ENCODE peak calls at places on chromosomes 6 and 20, in seven cellular contexts. One of them, this sample, is unnamed.

GRCh38 chr20:57792386-57793095 is 82.7 kb upstream of the PMEPA1 start:
- DNase-seq in pancreas: no peak
- DNase-seq in endothelial cell of umbilical vein: no peak
- DNase-seq in HCT116: no peak
- DNase-seq in IMR-90: no peak
- DNase-seq in H1: no peak
- DNase-seq in breast epithelium: no peak
- DNase-seq in this sample: no peak

GRCh38 chr6:35596448-35597442 is 84.0 kb upstream of the TULP1 start:
- DNase-seq in pancreas: no peak
- DNase-seq in IMR-90: peak; percentile 85
- DNase-seq in HCT116: peak; percentile 92
- DNase-seq in H1: no peak
- DNase-seq in breast epithelium: no peak
- DNase-seq in endothelial cell of umbilical vein: peak; percentile 98
- DNase-seq in this sample: no peak

GRCh38 chr6:153130515-153131036 is 506 bp downstream of the RGS17 start:
- DNase-seq in endothelial cell of umbilical vein: no peak
- DNase-seq in H1: no peak
- DNase-seq in pancreas: peak; percentile 68
- DNase-seq in breast epithelium: no peak
- DNase-seq in IMR-90: no peak
- DNase-seq in HCT116: no peak
- DNase-seq in this sample: no peak

GRCh38 chr6:11069760-11070159 is 23.9 kb upstream of the SMIM13 start:
- DNase-seq in pancreas: no peak
- DNase-seq in endothelial cell of umbilical vein: no peak
- DNase-seq in H1: no peak
- DNase-seq in IMR-90: peak; percentile 14
- DNase-seq in breast epithelium: no peak
- DNase-seq in HCT116: no peak
- DNase-seq in this sample: no peak

GRCh38 chr20:24136659-24137246 is 148.2 kb upstream of the GGTLC1 start:
- DNase-seq in IMR-90: no peak
- DNase-seq in H1: no peak
- DNase-seq in endothelial cell of umbilical vein: no peak
- DNase-seq in pancreas: no peak
- DNase-seq in breast epithelium: no peak
- DNase-seq in HCT116: no peak
- DNase-seq in this sample: no peak

GRCh38 chr20:25686081-25687077 is 10.3 kb downstream of the ZNF337 start:
- DNase-seq in breast epithelium: no peak
- DNase-seq in endothelial cell of umbilical vein: no peak
- DNase-seq in H1: no peak
- DNase-seq in pancreas: no peak
- DNase-seq in IMR-90: no peak
- DNase-seq in HCT116: no peak
- DNase-seq in this sample: no peak

GRCh38 chr6:161740486-161740885 is 466.6 kb upstream of the AGPAT4 start:
- DNase-seq in IMR-90: no peak
- DNase-seq in endothelial cell of umbilical vein: no peak
- DNase-seq in HCT116: no peak
- DNase-seq in pancreas: no peak
- DNase-seq in breast epithelium: no peak
- DNase-seq in H1: no peak
- DNase-seq in this sample: no peak

GRCh38 chr6:83518946-83519489 is 6.7 kb downstream of the PRSS35 start:
- DNase-seq in endothelial cell of umbilical vein: peak; percentile 9
- DNase-seq in H1: no peak
- DNase-seq in HCT116: no peak
- DNase-seq in IMR-90: peak; percentile 58
- DNase-seq in pancreas: no peak
- DNase-seq in breast epithelium: no peak
- DNase-seq in this sample: no peak

GRCh38 chr6:85594197-85594930 is 706 bp upstream of the SNX14 start:
- DNase-seq in H1: no peak
- DNase-seq in IMR-90: peak; percentile 30
- DNase-seq in breast epithelium: no peak
- DNase-seq in endothelial cell of umbilical vein: peak; percentile 63
- DNase-seq in HCT116: no peak
- DNase-seq in pancreas: no peak
- DNase-seq in this sample: no peak

GRCh38 chr20:58893355-58894151 is 41.0 kb downstream of the GNAS start:
- DNase-seq in HCT116: no peak
- DNase-seq in pancreas: no peak
- DNase-seq in IMR-90: peak; percentile 34
- DNase-seq in breast epithelium: no peak
- DNase-seq in H1: no peak
- DNase-seq in endothelial cell of umbilical vein: no peak
- DNase-seq in this sample: no peak

GRCh38 chr20:49248301-49248700 is 29.1 kb downstream of the DDX27 start:
- DNase-seq in HCT116: no peak
- DNase-seq in pancreas: no peak
- DNase-seq in H1: no peak
- DNase-seq in endothelial cell of umbilical vein: no peak
- DNase-seq in breast epithelium: no peak
- DNase-seq in IMR-90: no peak
- DNase-seq in this sample: no peak
- H3K36me3 ChIP-seq in HCT116: peaks cover 63% of the 10 kb centered on the region
- H3K36me3 ChIP-seq in pancreas: peaks cover 71% of the 10 kb centered on the region
- H3K36me3 ChIP-seq in H1: peaks cover 53% of the 10 kb centered on the region
- H3K36me3 ChIP-seq in endothelial cell of umbilical vein: peaks cover 41% of the 10 kb centered on the region
- H3K36me3 ChIP-seq in breast epithelium: peaks cover 16% of the 10 kb centered on the region
- H3K36me3 ChIP-seq in IMR-90: peaks cover 70% of the 10 kb centered on the region
- H3K36me3 ChIP-seq in this sample: peaks cover 42% of the 10 kb centered on the region

GRCh38 chr20:2750343-2751251 is 49.8 kb downstream of the CPXM1 start:
- DNase-seq in HCT116: no peak
- DNase-seq in H1: no peak
- DNase-seq in IMR-90: peak; percentile 17
- DNase-seq in endothelial cell of umbilical vein: peak; percentile 7
- DNase-seq in pancreas: no peak
- DNase-seq in breast epithelium: no peak
- DNase-seq in this sample: no peak

GRCh38 chr20:2747676-2748235 is 52.7 kb downstream of the CPXM1 start:
- DNase-seq in H1: no peak
- DNase-seq in breast epithelium: no peak
- DNase-seq in pancreas: no peak
- DNase-seq in IMR-90: peak; percentile 12
- DNase-seq in endothelial cell of umbilical vein: no peak
- DNase-seq in HCT116: no peak
- DNase-seq in this sample: no peak

GRCh38 chr20:2748551-2749342 is 51.7 kb downstream of the CPXM1 start:
- DNase-seq in IMR-90: no peak
- DNase-seq in endothelial cell of umbilical vein: no peak
- DNase-seq in breast epithelium: no peak
- DNase-seq in pancreas: no peak
- DNase-seq in HCT116: no peak
- DNase-seq in H1: peak; percentile 33
- DNase-seq in this sample: no peak

GRCh38 chr20:2749951-2750342 is 50.5 kb downstream of the CPXM1 start:
- DNase-seq in IMR-90: no peak
- DNase-seq in H1: no peak
- DNase-seq in endothelial cell of umbilical vein: no peak
- DNase-seq in breast epithelium: no peak
- DNase-seq in pancreas: no peak
- DNase-seq in HCT116: no peak
- DNase-seq in this sample: no peak

GRCh38 chr20:2749343-2749950 is 51.0 kb downstream of the CPXM1 start:
- DNase-seq in H1: no peak
- DNase-seq in HCT116: no peak
- DNase-seq in endothelial cell of umbilical vein: no peak
- DNase-seq in IMR-90: no peak
- DNase-seq in pancreas: no peak
- DNase-seq in breast epithelium: no peak
- DNase-seq in this sample: no peak
- H3K4me3 ChIP-seq in H1: peak overlapping the region; percentile 18
- H3K4me3 ChIP-seq in HCT116: no peak overlapping the region
- H3K4me3 ChIP-seq in endothelial cell of umbilical vein: no peak overlapping the region
- H3K4me3 ChIP-seq in IMR-90: no peak overlapping the region
- H3K4me3 ChIP-seq in pancreas: no peak overlapping the region
- H3K4me3 ChIP-seq in breast epithelium: no peak overlapping the region
- H3K4me3 ChIP-seq in this sample: no peak overlapping the region

GRCh38 chr6:37480118-37480736 is 19.5 kb downstream of the CCDC167 start:
- DNase-seq in HCT116: no peak
- DNase-seq in IMR-90: no peak
- DNase-seq in endothelial cell of umbilical vein: no peak
- DNase-seq in breast epithelium: no peak
- DNase-seq in pancreas: no peak
- DNase-seq in H1: no peak
- DNase-seq in this sample: no peak
- H3K36me3 ChIP-seq in HCT116: peaks cover 19% of the 10 kb centered on the region
- H3K36me3 ChIP-seq in IMR-90: peaks cover 57% of the 10 kb centered on the region
- H3K36me3 ChIP-seq in endothelial cell of umbilical vein: peaks cover 41% of the 10 kb centered on the region
- H3K36me3 ChIP-seq in breast epithelium: no peaks in the 10 kb centered on the region
- H3K36me3 ChIP-seq in pancreas: peaks cover 19% of the 10 kb centered on the region
- H3K36me3 ChIP-seq in H1: peaks cover 3% of the 10 kb centered on the region
- H3K36me3 ChIP-seq in this sample: peaks cover 32% of the 10 kb centered on the region

GRCh38 chr6:159729598-159729997 is 2.3 kb downstream of the WTAP start:
- DNase-seq in pancreas: no peak
- DNase-seq in H1: no peak
- DNase-seq in IMR-90: peak; percentile 30
- DNase-seq in breast epithelium: no peak
- DNase-seq in endothelial cell of umbilical vein: peak; percentile 20
- DNase-seq in HCT116: no peak
- DNase-seq in this sample: no peak
- H3K4me3 ChIP-seq in pancreas: no peak overlapping the region
- H3K4me3 ChIP-seq in H1: peak overlapping the region; percentile 33
- H3K4me3 ChIP-seq in IMR-90: peak overlapping the region; percentile 44
- H3K4me3 ChIP-seq in breast epithelium: peak overlapping the region; percentile 93
- H3K4me3 ChIP-seq in endothelial cell of umbilical vein: peak overlapping the region; percentile 100
- H3K4me3 ChIP-seq in HCT116: peak overlapping the region; percentile 81
- H3K4me3 ChIP-seq in this sample: peak overlapping the region; percentile 92

GRCh38 chr20:53914091-53914860 is 156.1 kb downstream of the BCAS1 start:
- DNase-seq in H1: no peak
- DNase-seq in breast epithelium: no peak
- DNase-seq in pancreas: no peak
- DNase-seq in endothelial cell of umbilical vein: no peak
- DNase-seq in HCT116: no peak
- DNase-seq in IMR-90: peak; percentile 64
- DNase-seq in this sample: no peak
- H3K36me3 ChIP-seq in H1: no peaks in the 10 kb centered on the region
- H3K36me3 ChIP-seq in breast epithelium: no peaks in the 10 kb centered on the region
- H3K36me3 ChIP-seq in pancreas: no peaks in the 10 kb centered on the region
- H3K36me3 ChIP-seq in endothelial cell of umbilical vein: no peaks in the 10 kb centered on the region
- H3K36me3 ChIP-seq in HCT116: no peaks in the 10 kb centered on the region
- H3K36me3 ChIP-seq in IMR-90: no peaks in the 10 kb centered on the region
- H3K36me3 ChIP-seq in this sample: no peaks in the 10 kb centered on the region

DNA sequence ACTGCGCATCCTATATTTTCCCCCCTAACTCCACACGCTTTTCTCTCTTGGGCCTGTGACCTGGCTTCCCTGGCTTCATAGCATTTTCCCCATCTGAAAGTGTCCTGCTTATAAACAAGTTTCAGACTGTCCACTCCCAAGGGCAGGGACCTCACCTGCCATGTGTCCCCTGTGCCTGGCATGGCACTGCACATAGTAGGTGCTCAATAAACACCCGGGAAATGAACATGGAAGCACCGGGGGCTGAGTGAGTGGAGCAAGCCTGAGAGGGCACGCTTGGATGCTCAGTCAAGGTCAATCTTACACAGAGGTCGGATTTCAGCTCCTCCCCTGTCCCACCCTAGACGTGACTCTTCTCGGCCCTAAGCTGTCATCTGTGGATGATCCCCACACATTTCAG is 96.9 kb downstream of the NFATC2 start:
- DNase-seq in HCT116: no peak
- DNase-seq in pancreas: no peak
- DNase-seq in endothelial cell of umbilical vein: no peak
- DNase-seq in breast epithelium: no peak
- DNase-seq in H1: no peak
- DNase-seq in IMR-90: no peak
- DNase-seq in this sample: no peak
- H3K4me3 ChIP-seq in HCT116: no peak overlapping the region
- H3K4me3 ChIP-seq in pancreas: no peak overlapping the region
- H3K4me3 ChIP-seq in endothelial cell of umbilical vein: no peak overlapping the region
- H3K4me3 ChIP-seq in breast epithelium: no peak overlapping the region
- H3K4me3 ChIP-seq in H1: no peak overlapping the region
- H3K4me3 ChIP-seq in IMR-90: no peak overlapping the region
- H3K4me3 ChIP-seq in this sample: no peak overlapping the region

GRCh38 chr6:109362102-109362884 is 20.0 kb downstream of the CD164 start:
- DNase-seq in IMR-90: no peak
- DNase-seq in breast epithelium: no peak
- DNase-seq in endothelial cell of umbilical vein: no peak
- DNase-seq in HCT116: no peak
- DNase-seq in H1: no peak
- DNase-seq in pancreas: no peak
- DNase-seq in this sample: no peak
- H3K36me3 ChIP-seq in IMR-90: peaks cover 34% of the 10 kb centered on the region
- H3K36me3 ChIP-seq in breast epithelium: no peaks in the 10 kb centered on the region
- H3K36me3 ChIP-seq in endothelial cell of umbilical vein: peaks cover 7% of the 10 kb centered on the region
- H3K36me3 ChIP-seq in HCT116: peaks cover 39% of the 10 kb centered on the region
- H3K36me3 ChIP-seq in H1: peaks cover 34% of the 10 kb centered on the region
- H3K36me3 ChIP-seq in pancreas: peaks cover 27% of the 10 kb centered on the region
- H3K36me3 ChIP-seq in this sample: peaks cover 14% of the 10 kb centered on the region

This sample was measured in BJ.